ENCODE peak calls at places on chromosomes 4 and X, in six cellular contexts. V, R, N, W, B and O are unnamed samples.

GRCh38 chrX:39550795-39551361 is 546.9 kb downstream of the BCOR start:
- DNase-seq in R (no peak), B (no peak), V (no peak), W (no peak), N (no peak), O (no peak)

GRCh38 chr4:40206421-40206820 is 9.6 kb downstream of the RHOH start:
- DNase-seq in N (no peak), B (no peak), V (no peak), R (peak; percentile 64), W (no peak), O (no peak)

GRCh38 chr4:110020681-110021443 is 108.2 kb downstream of the EGF start:
- DNase-seq in R (no peak), N (no peak), B (no peak), V (no peak), W (no peak), O (no peak)

GRCh38 chr4:152401424-152401823 is 134.5 kb downstream of the FBXW7 start:
- DNase-seq in V (no peak), R (no peak), N (no peak), B (no peak), W (no peak), O (no peak)

GRCh38 chr4:78136109-78137081 is 79.3 kb downstream of the FRAS1 start:
- DNase-seq in R (no peak), N (no peak), B (no peak), V (no peak), W (no peak), O (peak; percentile 35)

GRCh38 chrX:46236411-46236810 is 308.8 kb downstream of the ZNF674 start:
- DNase-seq in N (no peak), R (peak; percentile 15), V (no peak), B (no peak), W (no peak), O (no peak)

GRCh38 chr4:37798616-37799015 is 27.9 kb upstream of the PGM2 start:
- DNase-seq in B (no peak), W (no peak), V (no peak), R (no peak), N (no peak), O (no peak)

GRCh38 chr4:139419388-139419914 is 34.5 kb upstream of the RAB33B start:
- DNase-seq in N (peak; percentile 47), B (no peak), R (peak; percentile 93), V (peak; percentile 62), W (no peak), O (no peak)

GRCh38 chrX:110211340-110211739 is 106.5 kb downstream of the AMMECR1 start:
- DNase-seq in B (no peak), N (no peak), W (no peak), V (no peak), R (no peak), O (no peak)

GRCh38 chrX:133868250-133868649 is 117.1 kb downstream of the GPC3 start:
- DNase-seq in R (no peak), V (no peak), B (no peak), N (no peak), W (no peak), O (no peak)

GRCh38 chr4:159497961-159498360 is 395.1 kb downstream of the RAPGEF2 start:
- DNase-seq in N (no peak), B (no peak), V (no peak), W (no peak), R (no peak), O (no peak)

GRCh38 chr4:5971077-5971447 is 47.2 kb downstream of the C4orf50 start:
- DNase-seq in B (peak; percentile 74), V (no peak), N (no peak), R (no peak), W (no peak), O (no peak)

GRCh38 chr4:124839786-124840390 is 127.4 kb upstream of the ANKRD50 start:
- DNase-seq in N (no peak), R (no peak), V (peak; percentile 15), B (no peak), W (no peak), O (no peak)

GRCh38 chr4:61277785-61278184 is 77.7 kb downstream of the ADGRL3 start:
- DNase-seq in B (no peak), R (no peak), V (no peak), N (no peak), W (peak; percentile 56), O (no peak)

GRCh38 chr4:90198086-90198847 is 71.1 kb downstream of the CCSER1 start:
- DNase-seq in N (no peak), V (no peak), W (no peak), B (no peak), R (no peak), O (no peak)

GRCh38 chrX:73765776-73766465 is 202.9 kb downstream of the CHIC1 start:
- DNase-seq in V (no peak), R (peak; percentile 2), N (no peak), W (no peak), B (no peak), O (no peak)

GRCh38 chr4:186957952-186958555 is 234.4 kb upstream of the FAT1 start:
- DNase-seq in B (no peak), V (no peak), W (no peak), R (no peak), N (peak; percentile 19), O (no peak)

GRCh38 chrX:71095971-71096701 is 485 bp downstream of the FOXO4 start:
- DNase-seq in W (no peak), R (peak; percentile 78), V (no peak), B (no peak), N (peak; percentile 49), O (peak; percentile 65)

GRCh38 chr4:8409271-8410065 is 31.1 kb downstream of the ACOX3 start:
- DNase-seq in W (no peak), B (no peak), N (peak; percentile 25), R (peak; percentile 67), V (peak; percentile 56), O (no peak)

GRCh38 chr4:112318239-112319142 is 21.3 kb downstream of the ALPK1 start:
- DNase-seq in V (no peak), B (no peak), N (no peak), R (no peak), W (no peak), O (no peak)

GRCh38 chrX:82320554-82320953 is 1118.7 kb downstream of the SH3BGRL start:
- DNase-seq in B (no peak), V (no peak), R (no peak), N (no peak), W (no peak), O (no peak)

GRCh38 chr4:23355263-23355662 is 534.6 kb downstream of the PPARGC1A start:
- DNase-seq in N (no peak), W (no peak), B (no peak), V (peak; percentile 5), R (no peak), O (no peak)

GRCh38 chrX:124346064-124346876 is at the start of gene SH2D1A:
- DNase-seq in R (no peak), N (no peak), V (no peak), B (no peak), W (no peak), O (no peak)

GRCh38 chr4:94621491-94622080 is 136.2 kb upstream of the BMPR1B start:
- DNase-seq in V (peak; percentile 71), N (peak; percentile 66), W (no peak), R (peak; percentile 44), B (no peak), O (peak; percentile 57)

GRCh38 chr4:163623787-163624186 is 129.3 kb downstream of the TMA16 start:
- DNase-seq in R (no peak), B (no peak), V (no peak), N (no peak), W (no peak), O (no peak)

GRCh38 chr4:182741054-182741453 is 176.1 kb downstream of the DCTD start:
- DNase-seq in N (no peak), W (no peak), B (no peak), R (no peak), V (no peak), O (no peak)

GRCh38 chr4:177879851-177880250 is 437.6 kb upstream of the AGA start:
- DNase-seq in N (peak; percentile 38), V (no peak), R (peak; percentile 18), W (no peak), B (no peak), O (peak; percentile 1)

GRCh38 chr4:121277194-121278105 is 103.4 kb downstream of the QRFPR start:
- DNase-seq in B (no peak), W (no peak), V (no peak), R (peak; percentile 14), N (peak; percentile 35), O (peak; percentile 48)

GRCh38 chr4:82578935-82579334 is 17.1 kb upstream of the TMEM150C start:
- DNase-seq in N (peak; percentile 23), B (no peak), V (no peak), R (no peak), W (no peak), O (peak; percentile 30)

GRCh38 chr4:16591867-16592266 is 306.6 kb downstream of the LDB2 start:
- DNase-seq in R (no peak), W (no peak), B (no peak), V (peak; percentile 71), N (no peak), O (no peak)

GRCh38 chr4:54085284-54085683 is 14.7 kb upstream of the GSX2 start:
- DNase-seq in B (no peak), N (peak; percentile 92), V (peak; percentile 90), R (no peak), W (no peak), O (peak; percentile 65)

GRCh38 chr4:3303840-3304715 is 11.3 kb downstream of the RGS12 start:
- DNase-seq in B (peak; percentile 51), N (no peak), R (no peak), W (no peak), V (no peak), O (no peak)

GRCh38 chr4:24568425-24568824 is 15.9 kb downstream of the DHX15 start:
- DNase-seq in W (no peak), B (no peak), R (no peak), N (no peak), V (no peak), O (no peak)

GRCh38 chr4:168868044-168868855 is 141.8 kb downstream of the CBR4 start:
- DNase-seq in V (peak; percentile 78), N (peak; percentile 69), B (no peak), W (no peak), R (no peak), O (no peak)

GRCh38 chrX:119734897-119735339 is 23.5 kb upstream of the SOWAHD start:
- DNase-seq in R (no peak), V (peak; percentile 6), B (peak; percentile 78), W (peak; percentile 58), N (no peak), O (no peak)

GRCh38 chr4:142567199-142567598 is 278.9 kb downstream of the INPP4B start:
- DNase-seq in B (no peak), R (no peak), N (peak; percentile 13), V (no peak), W (peak; percentile 26), O (peak; percentile 47)